ENCODE peak calls at places on chromosomes 6 and 20, in nine cellular contexts. H, N, I, Z, V, O, G, W and M are unnamed samples.

GRCh38 chr20:4167261-4168004 is 152.1 kb upstream of the RNF24 start:
- DNase-seq in H (no peak), N (no peak), I (peak; percentile 62), Z (no peak), V (no peak), O (peak; percentile 22), G (no peak), W (no peak), M (no peak)

GRCh38 chr20:2151805-2152727 is 50.4 kb downstream of the STK35 start:
- DNase-seq in H (peak; percentile 44), N (peak; percentile 50), I (peak; percentile 46), Z (no peak), V (no peak), O (no peak), G (no peak), W (no peak), M (peak; percentile 74)

GRCh38 chr6:100096356-100096755 is 102.3 kb upstream of the MCHR2 start:
- DNase-seq in H (no peak), N (no peak), I (no peak), Z (no peak), V (no peak), O (no peak), G (no peak), W (no peak), M (peak; percentile 42)

GRCh38 chr6:146997062-146997461 is 207.2 kb upstream of the STXBP5 start:
- DNase-seq in H (peak; percentile 91), N (no peak), I (no peak), Z (no peak), V (no peak), O (no peak), G (no peak), W (no peak), M (peak; percentile 67)

GRCh38 chr20:44566811-44567210 is 15.6 kb upstream of the PKIG start:
- DNase-seq in H (no peak), N (peak; percentile 29), I (no peak), Z (no peak), V (no peak), O (no peak), G (no peak), W (no peak), M (no peak)

GRCh38 chr6:35719407-35719829 is 17.4 kb upstream of the ARMC12 start:
- DNase-seq in H (no peak), N (no peak), I (no peak), Z (no peak), V (no peak), O (no peak), G (no peak), W (no peak), M (no peak)

GRCh38 chr20:62831854-62832211 is 15.0 kb downstream of the COL9A3 start:
- DNase-seq in H (no peak), N (no peak), I (no peak), Z (no peak), V (no peak), O (no peak), G (no peak), W (no peak), M (no peak)

GRCh38 chr6:131843768-131844167 is 35.9 kb downstream of the ENPP1 start:
- DNase-seq in H (no peak), N (no peak), I (no peak), Z (no peak), V (no peak), O (no peak), G (no peak), W (no peak), M (no peak)

GRCh38 chr6:132698608-132699007 is 15.2 kb downstream of the VNN1 start:
- DNase-seq in H (no peak), N (no peak), I (no peak), Z (no peak), V (no peak), O (no peak), G (no peak), W (no peak), M (no peak)

GRCh38 chr6:156988276-156989158 is 211.3 kb downstream of the ARID1B start:
- DNase-seq in H (peak; percentile 14), N (peak; percentile 70), I (no peak), Z (no peak), V (no peak), O (no peak), G (no peak), W (no peak), M (no peak)

GRCh38 chr6:73610444-73611275 is 43.1 kb downstream of the SLC17A5 start:
- DNase-seq in H (peak; percentile 46), N (peak; percentile 31), I (peak; percentile 10), Z (no peak), V (no peak), O (no peak), G (no peak), W (no peak), M (peak; percentile 65)

GRCh38 chr6:133983099-133983939 is 30.3 kb downstream of the TBPL1 start:
- DNase-seq in H (peak; percentile 78), N (no peak), I (no peak), Z (no peak), V (peak; percentile 14), O (no peak), G (peak; percentile 63), W (peak; percentile 59), M (peak; percentile 88)

GRCh38 chr6:40343318-40343886 is 243.8 kb downstream of the LRFN2 start:
- DNase-seq in H (no peak), N (no peak), I (no peak), Z (no peak), V (no peak), O (no peak), G (no peak), W (peak; percentile 25), M (no peak)

GRCh38 chr6:150687508-150687907 is 87.8 kb downstream of the PLEKHG1 start:
- DNase-seq in H (no peak), N (no peak), I (no peak), Z (no peak), V (no peak), O (no peak), G (no peak), W (no peak), M (no peak)

GRCh38 chr6:170283212-170284081 is 7.4 kb downstream of the DLL1 start:
- DNase-seq in H (no peak), N (no peak), I (no peak), Z (no peak), V (no peak), O (no peak), G (no peak), W (no peak), M (no peak)

GRCh38 chr6:88804701-88805100 is 158.7 kb downstream of the RNGTT start:
- DNase-seq in H (peak; percentile 62), N (no peak), I (no peak), Z (no peak), V (no peak), O (no peak), G (no peak), W (no peak), M (peak; percentile 61)

GRCh38 chr6:83518946-83519489 is 6.7 kb downstream of the PRSS35 start:
- DNase-seq in H (peak; percentile 49), N (peak; percentile 4), I (no peak), Z (no peak), V (no peak), O (no peak), G (no peak), W (no peak), M (peak; percentile 34)

GRCh38 chr20:1434571-1435336 is 31.9 kb downstream of the NSFL1C start:
- DNase-seq in H (peak; percentile 96), N (peak; percentile 83), I (no peak), Z (no peak), V (peak; percentile 30), O (no peak), G (peak; percentile 88), W (peak; percentile 71), M (peak; percentile 92)

GRCh38 chr6:39610229-39610628 is 115.0 kb downstream of the KIF6 start:
- DNase-seq in H (peak; percentile 1), N (no peak), I (no peak), Z (no peak), V (no peak), O (no peak), G (no peak), W (no peak), M (no peak)

GRCh38 chr20:57837208-57838035 is 127.6 kb upstream of the PMEPA1 start:
- DNase-seq in H (no peak), N (no peak), I (no peak), Z (no peak), V (no peak), O (no peak), G (no peak), W (no peak), M (no peak)

GRCh38 chr6:7004581-7005297 is 103.0 kb upstream of the RREB1 start:
- DNase-seq in H (peak; percentile 37), N (no peak), I (no peak), Z (no peak), V (no peak), O (no peak), G (no peak), W (no peak), M (no peak)

GRCh38 chr20:50690562-50690978 is 772 bp downstream of the RIPOR3 start:
- DNase-seq in H (no peak), N (no peak), I (no peak), Z (no peak), V (no peak), O (no peak), G (no peak), W (no peak), M (no peak)

GRCh38 chr6:106154326-106154725 is 68.2 kb downstream of the PRDM1 start:
- DNase-seq in H (no peak), N (no peak), I (no peak), Z (no peak), V (no peak), O (no peak), G (no peak), W (no peak), M (no peak)

GRCh38 chr6:27178860-27179259 is 68.6 kb upstream of the PRSS16 start:
- DNase-seq in H (no peak), N (no peak), I (no peak), Z (no peak), V (no peak), O (no peak), G (no peak), W (no peak), M (no peak)

GRCh38 chr20:16922834-16923233 is 174.7 kb downstream of the OTOR start:
- DNase-seq in H (peak; percentile 94), N (peak; percentile 80), I (no peak), Z (no peak), V (no peak), O (no peak), G (no peak), W (no peak), M (peak; percentile 76)

GRCh38 chr6:11685411-11686093 is 93.1 kb downstream of the ADTRP start:
- DNase-seq in H (peak; percentile 72), N (no peak), I (peak; percentile 26), Z (no peak), V (no peak), O (no peak), G (no peak), W (peak; percentile 67), M (peak; percentile 92)

GRCh38 chr6:18154507-18155272 is at the start of gene TPMT:
- DNase-seq in H (no peak), N (peak; percentile 96), I (peak; percentile 95), Z (no peak), V (no peak), O (peak; percentile 97), G (no peak), W (no peak), M (no peak)